ENCODE peak calls at places on chromosomes 12 and 14, in ten cellular contexts. One of them, this sample, is unnamed.

GRCh38 chr14:95382747-95383146 is 63.0 kb upstream of the CLMN start:
- DNase-seq in activated CD8-positive, alpha-beta memory T cell treated with anti-CD3 and anti-CD28 coated beads, Interleukin-2, amount 50 U/mL, for 4 hours: no peak
- DNase-seq in EL: no peak
- DNase-seq in cardiac muscle cell: no peak
- DNase-seq in HCT116: no peak
- DNase-seq in fibroblast of pulmonary artery: no peak
- DNase-seq in left ventricle myocardium inferior: no peak
- DNase-seq in tibial artery: no peak
- DNase-seq in SW480: no peak
- DNase-seq in astrocyte of the spinal cord: no peak
- DNase-seq in this sample: no peak

GRCh38 chr14:105876158-105876557 is 349.8 kb downstream of the TMEM121 start:
- DNase-seq in SW480: no peak
- DNase-seq in cardiac muscle cell: no peak
- DNase-seq in activated CD8-positive, alpha-beta memory T cell treated with anti-CD3 and anti-CD28 coated beads, Interleukin-2, amount 50 U/mL, for 4 hours: peak; percentile 5
- DNase-seq in tibial artery: peak; percentile 10
- DNase-seq in astrocyte of the spinal cord: no peak
- DNase-seq in left ventricle myocardium inferior: no peak
- DNase-seq in HCT116: no peak
- DNase-seq in fibroblast of pulmonary artery: no peak
- DNase-seq in EL: no peak
- DNase-seq in this sample: no peak

GRCh38 chr12:111757361-111758119 is 9.2 kb upstream of the ALDH2 start:
- DNase-seq in fibroblast of pulmonary artery: peak; percentile 62
- DNase-seq in cardiac muscle cell: no peak
- DNase-seq in astrocyte of the spinal cord: peak; percentile 69
- DNase-seq in left ventricle myocardium inferior: peak; percentile 46
- DNase-seq in SW480: no peak
- DNase-seq in HCT116: no peak
- DNase-seq in tibial artery: peak; percentile 70
- DNase-seq in EL: peak; percentile 72
- DNase-seq in activated CD8-positive, alpha-beta memory T cell treated with anti-CD3 and anti-CD28 coated beads, Interleukin-2, amount 50 U/mL, for 4 hours: no peak
- DNase-seq in this sample: peak; percentile 66

GRCh38 chr12:13980548-13981295 is 680 bp downstream of the GRIN2B start:
- DNase-seq in fibroblast of pulmonary artery: no peak
- DNase-seq in astrocyte of the spinal cord: no peak
- DNase-seq in EL: no peak
- DNase-seq in HCT116: no peak
- DNase-seq in left ventricle myocardium inferior: no peak
- DNase-seq in activated CD8-positive, alpha-beta memory T cell treated with anti-CD3 and anti-CD28 coated beads, Interleukin-2, amount 50 U/mL, for 4 hours: no peak
- DNase-seq in cardiac muscle cell: peak; percentile 31
- DNase-seq in tibial artery: no peak
- DNase-seq in SW480: peak; percentile 34
- DNase-seq in this sample: no peak

GRCh38 chr12:44287545-44287944 is 451.7 kb downstream of the TMEM117 start:
- DNase-seq in SW480: no peak
- DNase-seq in fibroblast of pulmonary artery: peak; percentile 11
- DNase-seq in left ventricle myocardium inferior: no peak
- DNase-seq in HCT116: no peak
- DNase-seq in EL: no peak
- DNase-seq in astrocyte of the spinal cord: no peak
- DNase-seq in tibial artery: no peak
- DNase-seq in activated CD8-positive, alpha-beta memory T cell treated with anti-CD3 and anti-CD28 coated beads, Interleukin-2, amount 50 U/mL, for 4 hours: no peak
- DNase-seq in cardiac muscle cell: no peak
- DNase-seq in this sample: no peak

GRCh38 chr12:214005-214736 is at the start of gene SLC6A12:
- DNase-seq in left ventricle myocardium inferior: no peak
- DNase-seq in activated CD8-positive, alpha-beta memory T cell treated with anti-CD3 and anti-CD28 coated beads, Interleukin-2, amount 50 U/mL, for 4 hours: no peak
- DNase-seq in HCT116: no peak
- DNase-seq in astrocyte of the spinal cord: no peak
- DNase-seq in tibial artery: no peak
- DNase-seq in fibroblast of pulmonary artery: no peak
- DNase-seq in cardiac muscle cell: no peak
- DNase-seq in SW480: no peak
- DNase-seq in EL: no peak
- DNase-seq in this sample: no peak

GRCh38 chr12:22228022-22228875 is 106.3 kb downstream of the ST8SIA1 start:
- DNase-seq in activated CD8-positive, alpha-beta memory T cell treated with anti-CD3 and anti-CD28 coated beads, Interleukin-2, amount 50 U/mL, for 4 hours: no peak
- DNase-seq in tibial artery: no peak
- DNase-seq in fibroblast of pulmonary artery: no peak
- DNase-seq in left ventricle myocardium inferior: no peak
- DNase-seq in cardiac muscle cell: no peak
- DNase-seq in astrocyte of the spinal cord: no peak
- DNase-seq in SW480: no peak
- DNase-seq in HCT116: no peak
- DNase-seq in EL: no peak
- DNase-seq in this sample: no peak

GRCh38 chr14:34733245-34733644 is 18.9 kb upstream of the CFL2 start:
- DNase-seq in fibroblast of pulmonary artery: peak; percentile 22
- DNase-seq in activated CD8-positive, alpha-beta memory T cell treated with anti-CD3 and anti-CD28 coated beads, Interleukin-2, amount 50 U/mL, for 4 hours: no peak
- DNase-seq in cardiac muscle cell: no peak
- DNase-seq in tibial artery: no peak
- DNase-seq in left ventricle myocardium inferior: no peak
- DNase-seq in HCT116: peak; percentile 38
- DNase-seq in EL: peak; percentile 64
- DNase-seq in SW480: no peak
- DNase-seq in astrocyte of the spinal cord: peak; percentile 23
- DNase-seq in this sample: no peak

GRCh38 chr14:34228663-34229001 is 233.4 kb downstream of the SPTSSA start:
- DNase-seq in astrocyte of the spinal cord: no peak
- DNase-seq in fibroblast of pulmonary artery: no peak
- DNase-seq in activated CD8-positive, alpha-beta memory T cell treated with anti-CD3 and anti-CD28 coated beads, Interleukin-2, amount 50 U/mL, for 4 hours: no peak
- DNase-seq in cardiac muscle cell: no peak
- DNase-seq in left ventricle myocardium inferior: no peak
- DNase-seq in EL: no peak
- DNase-seq in tibial artery: no peak
- DNase-seq in HCT116: no peak
- DNase-seq in SW480: no peak
- DNase-seq in this sample: no peak

GRCh38 chr12:12661086-12661485 is 34.9 kb downstream of the GPR19 start:
- DNase-seq in tibial artery: no peak
- DNase-seq in astrocyte of the spinal cord: peak; percentile 79
- DNase-seq in HCT116: no peak
- DNase-seq in SW480: no peak
- DNase-seq in left ventricle myocardium inferior: no peak
- DNase-seq in EL: peak; percentile 79
- DNase-seq in activated CD8-positive, alpha-beta memory T cell treated with anti-CD3 and anti-CD28 coated beads, Interleukin-2, amount 50 U/mL, for 4 hours: no peak
- DNase-seq in fibroblast of pulmonary artery: peak; percentile 86
- DNase-seq in cardiac muscle cell: no peak
- DNase-seq in this sample: no peak

GRCh38 chr14:103897075-103897947 is 30.9 kb upstream of the TDRD9 start:
- DNase-seq in HCT116: no peak
- DNase-seq in tibial artery: no peak
- DNase-seq in left ventricle myocardium inferior: peak; percentile 42
- DNase-seq in fibroblast of pulmonary artery: no peak
- DNase-seq in SW480: no peak
- DNase-seq in activated CD8-positive, alpha-beta memory T cell treated with anti-CD3 and anti-CD28 coated beads, Interleukin-2, amount 50 U/mL, for 4 hours: no peak
- DNase-seq in cardiac muscle cell: no peak
- DNase-seq in EL: no peak
- DNase-seq in astrocyte of the spinal cord: no peak
- DNase-seq in this sample: no peak

GRCh38 chr14:76716285-76716684 is 45.0 kb upstream of the VASH1 start:
- DNase-seq in HCT116: no peak
- DNase-seq in activated CD8-positive, alpha-beta memory T cell treated with anti-CD3 and anti-CD28 coated beads, Interleukin-2, amount 50 U/mL, for 4 hours: no peak
- DNase-seq in EL: no peak
- DNase-seq in left ventricle myocardium inferior: no peak
- DNase-seq in SW480: no peak
- DNase-seq in fibroblast of pulmonary artery: no peak
- DNase-seq in astrocyte of the spinal cord: no peak
- DNase-seq in tibial artery: no peak
- DNase-seq in cardiac muscle cell: no peak
- DNase-seq in this sample: no peak

GRCh38 chr12:80778005-80778541 is 61.4 kb downstream of the MYF5 start:
- DNase-seq in left ventricle myocardium inferior: peak; percentile 31
- DNase-seq in fibroblast of pulmonary artery: peak; percentile 96
- DNase-seq in cardiac muscle cell: peak; percentile 10
- DNase-seq in tibial artery: peak; percentile 47
- DNase-seq in SW480: peak; percentile 29
- DNase-seq in HCT116: peak; percentile 53
- DNase-seq in astrocyte of the spinal cord: peak; percentile 94
- DNase-seq in activated CD8-positive, alpha-beta memory T cell treated with anti-CD3 and anti-CD28 coated beads, Interleukin-2, amount 50 U/mL, for 4 hours: no peak
- DNase-seq in EL: peak; percentile 89
- DNase-seq in this sample: peak; percentile 42

GRCh38 chr12:46266869-46267617 is 1.8 kb downstream of the SLC38A1 start:
- DNase-seq in SW480: peak; percentile 61
- DNase-seq in astrocyte of the spinal cord: peak; percentile 68
- DNase-seq in HCT116: no peak
- DNase-seq in tibial artery: peak; percentile 53
- DNase-seq in fibroblast of pulmonary artery: peak; percentile 73
- DNase-seq in activated CD8-positive, alpha-beta memory T cell treated with anti-CD3 and anti-CD28 coated beads, Interleukin-2, amount 50 U/mL, for 4 hours: peak; percentile 60
- DNase-seq in EL: peak; percentile 71
- DNase-seq in left ventricle myocardium inferior: peak; percentile 57
- DNase-seq in cardiac muscle cell: peak; percentile 88
- DNase-seq in this sample: peak; percentile 55

GRCh38 chr12:108468149-108468968 is 46.7 kb upstream of the FICD start:
- DNase-seq in astrocyte of the spinal cord: peak; percentile 33
- DNase-seq in cardiac muscle cell: peak; percentile 84
- DNase-seq in EL: peak; percentile 24
- DNase-seq in activated CD8-positive, alpha-beta memory T cell treated with anti-CD3 and anti-CD28 coated beads, Interleukin-2, amount 50 U/mL, for 4 hours: no peak
- DNase-seq in HCT116: no peak
- DNase-seq in left ventricle myocardium inferior: no peak
- DNase-seq in tibial artery: no peak
- DNase-seq in fibroblast of pulmonary artery: peak; percentile 55
- DNase-seq in SW480: peak; percentile 22
- DNase-seq in this sample: no peak

GRCh38 chr12:68180792-68181744 is 21.5 kb upstream of the IFNG start:
- DNase-seq in fibroblast of pulmonary artery: no peak
- DNase-seq in tibial artery: no peak
- DNase-seq in cardiac muscle cell: no peak
- DNase-seq in astrocyte of the spinal cord: no peak
- DNase-seq in SW480: no peak
- DNase-seq in activated CD8-positive, alpha-beta memory T cell treated with anti-CD3 and anti-CD28 coated beads, Interleukin-2, amount 50 U/mL, for 4 hours: peak; percentile 21
- DNase-seq in EL: no peak
- DNase-seq in left ventricle myocardium inferior: no peak
- DNase-seq in HCT116: no peak
- DNase-seq in this sample: no peak

GRCh38 chr12:112877006-112877405 is 29.8 kb upstream of the OAS1 start:
- DNase-seq in EL: no peak
- DNase-seq in SW480: no peak
- DNase-seq in cardiac muscle cell: no peak
- DNase-seq in astrocyte of the spinal cord: no peak
- DNase-seq in activated CD8-positive, alpha-beta memory T cell treated with anti-CD3 and anti-CD28 coated beads, Interleukin-2, amount 50 U/mL, for 4 hours: no peak
- DNase-seq in HCT116: no peak
- DNase-seq in tibial artery: no peak
- DNase-seq in fibroblast of pulmonary artery: no peak
- DNase-seq in left ventricle myocardium inferior: no peak
- DNase-seq in this sample: no peak

GRCh38 chr12:96889273-96889933 is 17.7 kb upstream of the NEDD1 start:
- DNase-seq in tibial artery: no peak
- DNase-seq in HCT116: no peak
- DNase-seq in activated CD8-positive, alpha-beta memory T cell treated with anti-CD3 and anti-CD28 coated beads, Interleukin-2, amount 50 U/mL, for 4 hours: no peak
- DNase-seq in EL: peak; percentile 80
- DNase-seq in SW480: no peak
- DNase-seq in cardiac muscle cell: no peak
- DNase-seq in astrocyte of the spinal cord: peak; percentile 64
- DNase-seq in left ventricle myocardium inferior: no peak
- DNase-seq in fibroblast of pulmonary artery: peak; percentile 79
- DNase-seq in this sample: no peak

GRCh38 chr12:58186914-58187313 is 245.5 kb downstream of the ATP23 start:
- DNase-seq in cardiac muscle cell: no peak
- DNase-seq in activated CD8-positive, alpha-beta memory T cell treated with anti-CD3 and anti-CD28 coated beads, Interleukin-2, amount 50 U/mL, for 4 hours: no peak
- DNase-seq in fibroblast of pulmonary artery: no peak
- DNase-seq in tibial artery: no peak
- DNase-seq in left ventricle myocardium inferior: no peak
- DNase-seq in HCT116: no peak
- DNase-seq in EL: no peak
- DNase-seq in SW480: no peak
- DNase-seq in astrocyte of the spinal cord: no peak
- DNase-seq in this sample: no peak

GRCh38 chr12:59372971-59373370 is 222.9 kb upstream of the SLC16A7 start:
- DNase-seq in tibial artery: no peak
- DNase-seq in activated CD8-positive, alpha-beta memory T cell treated with anti-CD3 and anti-CD28 coated beads, Interleukin-2, amount 50 U/mL, for 4 hours: no peak
- DNase-seq in EL: peak; percentile 8
- DNase-seq in astrocyte of the spinal cord: peak; percentile 6
- DNase-seq in left ventricle myocardium inferior: no peak
- DNase-seq in HCT116: peak; percentile 8
- DNase-seq in SW480: no peak
- DNase-seq in cardiac muscle cell: no peak
- DNase-seq in fibroblast of pulmonary artery: no peak
- DNase-seq in this sample: no peak

GRCh38 chr12:75553865-75554555 is 42.6 kb upstream of the KRR1 start:
- DNase-seq in tibial artery: no peak
- DNase-seq in fibroblast of pulmonary artery: peak; percentile 23
- DNase-seq in EL: peak; percentile 21
- DNase-seq in HCT116: no peak
- DNase-seq in activated CD8-positive, alpha-beta memory T cell treated with anti-CD3 and anti-CD28 coated beads, Interleukin-2, amount 50 U/mL, for 4 hours: no peak
- DNase-seq in cardiac muscle cell: no peak
- DNase-seq in astrocyte of the spinal cord: peak; percentile 43
- DNase-seq in SW480: no peak
- DNase-seq in left ventricle myocardium inferior: no peak
- DNase-seq in this sample: no peak

GRCh38 chr12:15584366-15585041 is 204.7 kb downstream of the EPS8 start:
- DNase-seq in astrocyte of the spinal cord: peak; percentile 72
- DNase-seq in SW480: peak; percentile 47
- DNase-seq in HCT116: peak; percentile 43
- DNase-seq in EL: peak; percentile 64
- DNase-seq in cardiac muscle cell: peak; percentile 64
- DNase-seq in tibial artery: no peak
- DNase-seq in fibroblast of pulmonary artery: peak; percentile 89
- DNase-seq in left ventricle myocardium inferior: no peak
- DNase-seq in activated CD8-positive, alpha-beta memory T cell treated with anti-CD3 and anti-CD28 coated beads, Interleukin-2, amount 50 U/mL, for 4 hours: peak; percentile 21
- DNase-seq in this sample: no peak

GRCh38 chr14:91858536-91859275 is 8.6 kb downstream of the TC2N start:
- DNase-seq in left ventricle myocardium inferior: no peak
- DNase-seq in cardiac muscle cell: no peak
- DNase-seq in astrocyte of the spinal cord: peak; percentile 44
- DNase-seq in EL: peak; percentile 54
- DNase-seq in fibroblast of pulmonary artery: peak; percentile 29
- DNase-seq in activated CD8-positive, alpha-beta memory T cell treated with anti-CD3 and anti-CD28 coated beads, Interleukin-2, amount 50 U/mL, for 4 hours: no peak
- DNase-seq in tibial artery: peak; percentile 47
- DNase-seq in SW480: peak; percentile 83
- DNase-seq in HCT116: peak; percentile 16
- DNase-seq in this sample: no peak

GRCh38 chr14:101838476-101838875 is 77.0 kb downstream of the PPP2R5C start:
- DNase-seq in SW480: no peak
- DNase-seq in tibial artery: no peak
- DNase-seq in left ventricle myocardium inferior: no peak
- DNase-seq in HCT116: no peak
- DNase-seq in fibroblast of pulmonary artery: no peak
- DNase-seq in EL: no peak
- DNase-seq in cardiac muscle cell: no peak
- DNase-seq in astrocyte of the spinal cord: no peak
- DNase-seq in activated CD8-positive, alpha-beta memory T cell treated with anti-CD3 and anti-CD28 coated beads, Interleukin-2, amount 50 U/mL, for 4 hours: no peak
- DNase-seq in this sample: no peak

GRCh38 chr12:52121848-52122838 is 42.6 kb downstream of the SMIM41 start:
- DNase-seq in tibial artery: no peak
- DNase-seq in SW480: peak; percentile 56
- DNase-seq in cardiac muscle cell: peak; percentile 81
- DNase-seq in fibroblast of pulmonary artery: peak; percentile 63
- DNase-seq in left ventricle myocardium inferior: peak; percentile 70
- DNase-seq in astrocyte of the spinal cord: peak; percentile 42
- DNase-seq in activated CD8-positive, alpha-beta memory T cell treated with anti-CD3 and anti-CD28 coated beads, Interleukin-2, amount 50 U/mL, for 4 hours: peak; percentile 63
- DNase-seq in EL: peak; percentile 53
- DNase-seq in HCT116: no peak
- DNase-seq in this sample: peak; percentile 72

GRCh38 chr12:109134186-109134917 is 18.0 kb downstream of the ACACB start:
- DNase-seq in SW480: no peak
- DNase-seq in activated CD8-positive, alpha-beta memory T cell treated with anti-CD3 and anti-CD28 coated beads, Interleukin-2, amount 50 U/mL, for 4 hours: no peak
- DNase-seq in HCT116: peak; percentile 27
- DNase-seq in fibroblast of pulmonary artery: peak; percentile 59
- DNase-seq in EL: peak; percentile 40
- DNase-seq in tibial artery: no peak
- DNase-seq in cardiac muscle cell: peak; percentile 36
- DNase-seq in left ventricle myocardium inferior: peak; percentile 58
- DNase-seq in astrocyte of the spinal cord: no peak
- DNase-seq in this sample: peak; percentile 47

GRCh38 chr12:87678453-87678852 is 350.7 kb downstream of the C12orf50 start:
- DNase-seq in fibroblast of pulmonary artery: peak; percentile 78
- DNase-seq in left ventricle myocardium inferior: no peak
- DNase-seq in SW480: no peak
- DNase-seq in cardiac muscle cell: no peak
- DNase-seq in EL: no peak
- DNase-seq in astrocyte of the spinal cord: no peak
- DNase-seq in activated CD8-positive, alpha-beta memory T cell treated with anti-CD3 and anti-CD28 coated beads, Interleukin-2, amount 50 U/mL, for 4 hours: no peak
- DNase-seq in tibial artery: no peak
- DNase-seq in HCT116: no peak
- DNase-seq in this sample: no peak

GRCh38 chr14:36655963-36656768 is 5.5 kb upstream of the PAX9 start:
- DNase-seq in fibroblast of pulmonary artery: no peak
- DNase-seq in tibial artery: no peak
- DNase-seq in cardiac muscle cell: peak; percentile 79
- DNase-seq in activated CD8-positive, alpha-beta memory T cell treated with anti-CD3 and anti-CD28 coated beads, Interleukin-2, amount 50 U/mL, for 4 hours: no peak
- DNase-seq in EL: no peak
- DNase-seq in HCT116: peak; percentile 54
- DNase-seq in SW480: peak; percentile 67
- DNase-seq in left ventricle myocardium inferior: no peak
- DNase-seq in astrocyte of the spinal cord: no peak
- DNase-seq in this sample: no peak

This sample was measured in left cardiac atrium.